ENCODE peak calls at places on chromosomes 16 and 17, in four cellular contexts. O, S, F and L are unnamed samples.

GRCh38 chr17:72467841-72468653 is 347.2 kb downstream of the SOX9 start:
- DNase-seq in O (no peak), S (no peak), F (peak; percentile 79), L (no peak)

GRCh38 chr16:57347858-57348257 is 10.7 kb upstream of the CCL22 start:
- DNase-seq in O (no peak), S (no peak), F (no peak), L (no peak)

GRCh38 chr16:51577621-51578303 is 426.7 kb upstream of the SALL1 start:
- DNase-seq in O (no peak), S (no peak), F (no peak), L (no peak)

GRCh38 chr16:84501077-84501735 is 3.3 kb downstream of the MEAK7 start:
- DNase-seq in O (no peak), S (no peak), F (peak; percentile 14), L (no peak)

GRCh38 chr16:29844575-29845331 is 18.3 kb downstream of the CDIPT start:
- DNase-seq in O (no peak), S (peak; percentile 73), F (peak; percentile 85), L (no peak)

GRCh38 chr16:89565256-89565505 is 4.7 kb downstream of the RPL13 start:
- DNase-seq in O (no peak), S (no peak), F (no peak), L (peak; percentile 38)

GRCh38 chr16:10941127-10941933 is 938 bp downstream of the DEXI start:
- DNase-seq in O (no peak), S (no peak), F (no peak), L (no peak)

GRCh38 chr17:48544356-48545021 is 420 bp downstream of the HOXB2 start:
- DNase-seq in O (peak; percentile 52), S (peak; percentile 73), F (peak; percentile 89), L (peak; percentile 56)

GRCh38 chr17:78673395-78673794 is 96.2 kb upstream of the DNAH17 start:
- DNase-seq in O (no peak), S (no peak), F (no peak), L (no peak)

GRCh38 chr17:40915721-40916256 is 21.7 kb downstream of the KRT23 start:
- DNase-seq in O (no peak), S (no peak), F (no peak), L (no peak)

GRCh38 chr17:27760069-27760885 is 40.1 kb downstream of the NOS2 start:
- DNase-seq in O (peak; percentile 35), S (peak; percentile 80), F (peak; percentile 48), L (peak; percentile 64)

GRCh38 chr16:51636913-51637743 is 486.1 kb upstream of the SALL1 start:
- DNase-seq in O (no peak), S (no peak), F (peak; percentile 10), L (no peak)

GRCh38 chr17:50120475-50121253 is 9.3 kb downstream of the SAMD14 start:
- DNase-seq in O (no peak), S (no peak), F (no peak), L (no peak)

DNA sequence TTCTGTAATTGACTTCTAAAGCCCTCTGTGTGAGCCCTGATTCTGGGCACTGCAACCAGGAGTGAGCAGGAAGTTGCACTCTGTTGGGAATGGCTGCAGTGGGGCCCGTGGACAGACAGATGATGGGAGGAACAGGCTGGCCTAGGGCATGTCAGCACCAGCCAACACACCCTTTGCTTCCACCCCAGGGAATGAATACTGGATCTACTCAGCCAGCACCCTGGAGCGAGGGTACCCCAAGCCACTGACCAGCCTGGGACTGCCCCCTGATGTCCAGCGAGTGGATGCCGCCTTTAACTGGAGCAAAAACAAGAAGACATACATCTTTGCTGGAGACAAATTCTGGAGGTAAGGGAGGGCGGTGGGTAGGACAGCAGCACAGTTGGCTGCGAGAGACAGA is 10.8 kb upstream of the LPCAT2 start:
- DNase-seq in O (no peak), S (no peak), F (no peak), L (no peak)
- H3K4me3 ChIP-seq in O (no peak overlapping the region), S (no peak overlapping the region), F (no peak overlapping the region), L (no peak overlapping the region)

DNA sequence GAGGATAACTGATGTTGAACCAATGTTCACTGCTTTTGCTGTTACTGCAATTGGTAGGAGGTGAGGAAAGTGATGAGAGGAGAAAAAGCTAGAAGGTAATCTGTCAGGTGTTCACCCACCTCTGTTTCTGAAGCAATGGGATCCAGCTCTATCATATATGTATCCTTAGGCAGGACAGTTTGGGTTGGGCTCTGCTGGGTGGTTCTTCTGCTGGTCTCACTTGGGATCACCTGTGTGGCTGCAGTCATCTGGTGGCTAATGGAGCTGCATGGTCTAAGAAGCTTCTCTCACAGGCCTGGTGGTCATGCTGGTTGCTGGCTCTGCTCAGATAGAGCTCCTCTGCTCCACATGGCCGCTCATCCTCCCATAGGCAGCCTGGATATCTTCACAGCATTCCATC is 40.2 kb upstream of the ZCCHC14 start:
- DNase-seq in O (no peak), S (no peak), F (no peak), L (no peak)
- H3K9me3 ChIP-seq in O (no peaks in the 10 kb centered on the region), S (peaks cover 23% of the 10 kb centered on the region), F (no peaks in the 10 kb centered on the region), L (peaks cover 13% of the 10 kb centered on the region)

DNA sequence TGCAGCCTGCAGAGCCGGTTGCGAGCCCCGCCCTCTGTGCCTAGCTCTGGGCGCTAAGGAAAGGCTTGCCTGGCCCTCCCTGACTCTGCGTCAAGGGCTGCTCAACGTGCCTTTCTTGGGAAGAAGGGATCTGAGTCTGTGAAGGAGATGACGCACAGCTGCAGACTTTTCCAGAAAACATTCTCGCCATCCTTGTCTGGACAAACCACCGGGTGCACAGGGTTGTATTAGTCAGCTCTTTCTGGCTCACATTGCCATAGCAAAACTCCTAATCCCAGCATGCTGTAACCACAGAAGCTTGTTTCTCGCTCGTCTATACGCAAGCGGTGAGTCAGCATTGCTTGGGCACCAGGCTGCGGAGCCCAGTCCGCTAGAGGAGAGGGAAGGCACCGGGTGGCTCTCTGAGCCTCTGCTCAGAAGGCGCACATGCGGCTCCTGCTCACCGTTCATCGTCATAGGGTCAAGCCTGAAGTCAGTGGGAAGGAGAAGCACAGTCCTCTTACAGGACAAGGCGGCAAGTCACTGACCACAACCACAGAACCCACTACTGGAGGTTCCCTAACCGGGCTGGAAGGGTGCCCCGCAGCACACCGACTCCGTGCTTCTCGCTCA is 2.2 kb upstream of the CD300H start:
- DNase-seq in O (peak; percentile 53), S (peak; percentile 73), F (peak; percentile 99), L (peak; percentile 69)
- H3K4me1 ChIP-seq in O (no peaks in the 10 kb centered on the region), S (peaks cover 8% of the 10 kb centered on the region), F (no peaks in the 10 kb centered on the region), L (peaks cover 10% of the 10 kb centered on the region)

DNA sequence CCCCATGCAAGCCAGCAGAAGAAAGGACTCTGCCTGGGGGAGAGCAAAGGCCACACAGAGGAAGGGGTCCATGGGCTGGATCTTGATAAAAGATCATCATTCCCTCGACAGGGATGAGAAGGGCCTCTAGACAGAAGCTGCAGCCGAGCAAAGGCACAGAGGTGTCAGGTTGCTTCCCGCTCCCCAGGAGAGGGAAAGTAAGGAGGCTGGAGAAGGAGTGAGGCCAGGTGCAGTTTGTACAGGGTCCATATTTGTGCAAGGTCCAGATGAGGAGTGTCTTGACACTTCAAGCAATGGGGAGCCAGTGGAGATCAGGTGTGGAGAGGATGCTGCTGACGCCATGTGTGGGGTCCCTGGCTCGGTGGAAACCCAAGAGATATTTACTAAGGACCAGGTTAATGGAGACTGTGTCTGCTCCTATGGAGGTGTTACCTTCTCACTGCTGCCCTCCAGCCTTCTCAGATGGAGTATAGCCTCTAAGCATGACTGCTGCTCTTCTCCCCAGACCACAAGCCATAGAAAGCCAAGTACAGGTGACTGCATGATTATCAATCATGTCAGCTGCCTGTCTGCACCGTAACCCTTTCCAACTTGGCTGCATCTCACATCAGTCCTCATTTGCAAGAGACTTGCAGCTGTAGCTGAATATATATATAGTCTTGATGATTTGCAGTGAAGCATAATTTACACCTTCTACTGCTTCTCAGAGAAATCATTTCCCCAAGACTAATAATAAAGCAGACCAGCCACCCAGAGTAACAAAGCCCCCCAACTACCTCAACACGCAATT is 21.1 kb downstream of the GAS7 start:
- DNase-seq in O (no peak), S (no peak), F (no peak), L (no peak)
- H3K4me3 ChIP-seq in O (no peak overlapping the region), S (no peak overlapping the region), F (no peak overlapping the region), L (no peak overlapping the region)